ENCODE peak calls at places on chromosomes 1 and 21, in four cellular contexts. One of them, this sample, is unnamed.

GRCh38 chr1:211921579-211922095 is 91.1 kb upstream of the LPGAT1 start:
- DNase-seq in upper lobe of right lung: no peak
- DNase-seq in astrocyte: no peak
- DNase-seq in SJSA1: no peak
- DNase-seq in this sample: no peak

GRCh38 chr1:35315649-35316048 is 47.1 kb downstream of the ZMYM4 start:
- DNase-seq in upper lobe of right lung: no peak
- DNase-seq in astrocyte: no peak
- DNase-seq in SJSA1: no peak
- DNase-seq in this sample: no peak

GRCh38 chr1:162562452-162562828 is 918 bp downstream of the UAP1 start:
- DNase-seq in upper lobe of right lung: no peak
- DNase-seq in SJSA1: no peak
- DNase-seq in astrocyte: peak; percentile 62
- DNase-seq in this sample: no peak

GRCh38 chr1:212381509-212381908 is 33.2 kb downstream of the PACC1 start:
- DNase-seq in astrocyte: no peak
- DNase-seq in upper lobe of right lung: no peak
- DNase-seq in SJSA1: no peak
- DNase-seq in this sample: no peak

GRCh38 chr1:228986093-228986904 is 251.0 kb downstream of the RHOU start:
- DNase-seq in SJSA1: no peak
- DNase-seq in upper lobe of right lung: no peak
- DNase-seq in astrocyte: peak; percentile 19
- DNase-seq in this sample: no peak

GRCh38 chr1:21491483-21492170 is 17.6 kb upstream of the ALPL start:
- DNase-seq in SJSA1: peak; percentile 66
- DNase-seq in upper lobe of right lung: no peak
- DNase-seq in astrocyte: no peak
- DNase-seq in this sample: no peak

GRCh38 chr1:28078262-28078661 is 10.1 kb downstream of the EYA3 start:
- DNase-seq in SJSA1: no peak
- DNase-seq in astrocyte: no peak
- DNase-seq in upper lobe of right lung: no peak
- DNase-seq in this sample: no peak

GRCh38 chr21:36719614-36720013 is 20.7 kb downstream of the SIM2 start:
- DNase-seq in astrocyte: no peak
- DNase-seq in SJSA1: no peak
- DNase-seq in upper lobe of right lung: peak; percentile 35
- DNase-seq in this sample: no peak

GRCh38 chr1:215754112-215754511 is 187.0 kb downstream of the KCTD3 start:
- DNase-seq in astrocyte: no peak
- DNase-seq in upper lobe of right lung: no peak
- DNase-seq in SJSA1: no peak
- DNase-seq in this sample: no peak

GRCh38 chr21:17463441-17463840 is 49.4 kb upstream of the CXADR start:
- DNase-seq in SJSA1: no peak
- DNase-seq in astrocyte: peak; percentile 99
- DNase-seq in upper lobe of right lung: no peak
- DNase-seq in this sample: no peak

GRCh38 chr1:67646145-67647035 is 38.6 kb upstream of the GADD45A start:
- DNase-seq in astrocyte: peak; percentile 51
- DNase-seq in upper lobe of right lung: no peak
- DNase-seq in SJSA1: no peak
- DNase-seq in this sample: no peak

GRCh38 chr1:229408458-229409037 is 25.3 kb downstream of the ACTA1 start:
- DNase-seq in SJSA1: no peak
- DNase-seq in upper lobe of right lung: no peak
- DNase-seq in astrocyte: no peak
- DNase-seq in this sample: no peak

GRCh38 chr1:46493316-46494032 is 3.8 kb downstream of the DMBX1 start:
- DNase-seq in SJSA1: no peak
- DNase-seq in upper lobe of right lung: no peak
- DNase-seq in astrocyte: no peak
- DNase-seq in this sample: no peak

GRCh38 chr1:110211503-110212164 is 1.5 kb downstream of the KCNC4 start:
- DNase-seq in SJSA1: no peak
- DNase-seq in astrocyte: no peak
- DNase-seq in upper lobe of right lung: no peak
- DNase-seq in this sample: peak; percentile 58

GRCh38 chr21:28159396-28159795 is 833.3 kb downstream of the LTN1 start:
- DNase-seq in SJSA1: no peak
- DNase-seq in upper lobe of right lung: no peak
- DNase-seq in astrocyte: no peak
- DNase-seq in this sample: no peak

GRCh38 chr1:165414620-165415019 is 30.3 kb downstream of the RXRG start:
- DNase-seq in SJSA1: no peak
- DNase-seq in upper lobe of right lung: no peak
- DNase-seq in astrocyte: no peak
- DNase-seq in this sample: no peak

GRCh38 chr1:38608202-38608864 is 251.2 kb downstream of the RRAGC start:
- DNase-seq in SJSA1: peak; percentile 72
- DNase-seq in astrocyte: no peak
- DNase-seq in upper lobe of right lung: no peak
- DNase-seq in this sample: no peak

GRCh38 chr1:42168798-42169197 is 4.3 kb upstream of the GUCA2A start:
- DNase-seq in astrocyte: no peak
- DNase-seq in upper lobe of right lung: peak; percentile 38
- DNase-seq in SJSA1: no peak
- DNase-seq in this sample: no peak

GRCh38 chr21:31688603-31689368 is 29.3 kb downstream of the SOD1 start:
- DNase-seq in upper lobe of right lung: no peak
- DNase-seq in astrocyte: no peak
- DNase-seq in SJSA1: no peak
- DNase-seq in this sample: no peak

GRCh38 chr1:2801535-2802291 is at the start of gene TTC34:
- DNase-seq in upper lobe of right lung: peak; percentile 72
- DNase-seq in astrocyte: no peak
- DNase-seq in SJSA1: no peak
- DNase-seq in this sample: peak; percentile 69

DNA sequence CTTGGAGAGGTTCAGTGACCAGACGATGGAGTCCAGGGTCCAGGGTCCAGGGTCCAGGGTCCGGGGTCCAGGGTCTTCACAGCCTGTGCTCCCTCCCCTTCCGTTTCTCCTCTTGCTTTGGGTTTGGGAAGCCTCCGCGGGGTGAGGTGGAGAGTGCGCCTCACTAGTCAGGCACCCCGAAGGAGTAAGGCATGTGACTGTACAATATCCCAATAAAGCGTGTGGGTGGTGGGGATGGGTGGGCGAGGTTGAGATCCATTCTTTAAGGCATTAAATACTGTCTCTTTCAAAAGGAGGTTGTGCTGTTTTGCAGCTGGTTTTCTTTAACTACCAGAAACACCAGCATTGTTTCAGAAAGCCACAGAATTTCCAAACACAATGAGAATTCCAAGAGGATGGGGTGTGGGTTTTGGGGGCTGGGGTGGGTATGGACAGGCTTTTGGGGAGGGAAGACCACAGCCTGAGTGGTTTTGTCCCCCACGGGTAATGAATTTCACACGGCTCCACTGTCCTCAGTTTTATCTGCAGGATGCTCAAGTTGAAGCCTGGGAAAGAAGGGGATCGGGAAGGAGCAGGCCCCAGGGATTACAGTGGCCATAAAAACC is 65.7 kb downstream of the KIF26B start:
- DNase-seq in SJSA1: peak; percentile 64
- DNase-seq in astrocyte: no peak
- DNase-seq in upper lobe of right lung: no peak
- DNase-seq in this sample: no peak
- H3K27ac ChIP-seq in SJSA1: peak overlapping the region; percentile 82
- H3K27ac ChIP-seq in astrocyte: no peak overlapping the region
- H3K27ac ChIP-seq in upper lobe of right lung: no peak overlapping the region
- H3K27ac ChIP-seq in this sample: no peak overlapping the region

DNA sequence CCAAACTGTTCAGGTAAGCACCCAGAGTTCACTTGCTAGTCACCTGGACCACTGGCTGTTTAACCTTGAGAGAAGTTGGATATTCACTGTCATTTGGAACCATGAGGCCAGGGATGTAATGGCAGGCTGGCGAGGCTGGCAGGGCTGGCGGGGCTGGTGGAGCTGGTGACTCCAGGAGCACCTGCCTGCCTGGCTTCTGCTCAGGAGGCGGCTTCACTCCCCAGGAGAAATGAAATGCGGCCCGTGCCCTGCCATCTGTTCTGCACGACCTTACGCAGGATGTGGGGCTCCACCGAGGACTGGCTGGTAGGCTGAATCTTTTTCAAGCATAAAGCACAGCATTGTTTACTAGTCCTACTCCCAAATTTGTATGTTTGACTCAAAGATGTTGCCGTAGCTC is 22.7 kb upstream of the MX1 start:
- DNase-seq in astrocyte: no peak
- DNase-seq in upper lobe of right lung: no peak
- DNase-seq in SJSA1: no peak
- DNase-seq in this sample: no peak
- H3K4me3 ChIP-seq in astrocyte: no peak overlapping the region
- H3K4me3 ChIP-seq in upper lobe of right lung: no peak overlapping the region
- H3K4me3 ChIP-seq in SJSA1: no peak overlapping the region
- H3K4me3 ChIP-seq in this sample: no peak overlapping the region

DNA sequence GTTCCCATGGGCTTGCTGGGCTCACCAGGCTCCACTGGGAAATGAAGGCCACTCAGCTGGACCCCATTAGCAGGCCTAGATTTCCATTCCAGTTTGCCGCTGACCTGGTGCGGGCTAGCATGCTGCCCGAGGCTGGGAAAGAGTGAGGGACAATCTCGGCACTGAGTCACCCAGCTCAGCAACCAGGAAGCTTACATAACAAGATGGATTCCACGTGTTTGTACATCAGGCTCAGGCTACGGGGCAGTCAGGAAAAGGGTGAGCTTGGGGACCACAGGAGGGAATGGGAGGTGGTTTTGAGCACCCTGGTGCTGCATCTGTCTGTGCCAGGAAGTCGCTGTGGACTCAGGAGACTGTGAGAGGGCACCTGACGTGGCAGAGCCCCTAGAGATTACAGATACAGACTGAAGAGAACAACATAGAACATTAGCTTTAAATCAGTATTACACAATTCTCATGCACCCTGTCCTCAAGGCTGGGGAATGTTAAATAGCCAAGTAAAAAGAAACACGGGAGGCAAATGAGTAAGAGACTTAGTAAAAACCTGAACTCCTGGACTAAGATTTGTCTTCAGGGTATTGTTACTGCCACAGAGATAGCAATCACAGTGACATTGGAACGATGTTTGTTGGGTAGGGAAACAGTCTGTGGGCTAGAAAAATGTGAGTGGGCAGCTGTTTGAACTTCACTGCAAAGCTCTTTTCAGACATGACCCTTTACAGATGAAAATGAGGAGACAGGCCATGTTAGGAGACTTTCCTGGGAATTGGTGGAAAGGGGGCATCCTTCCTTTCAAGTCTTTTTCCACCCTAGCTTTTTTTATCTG is 51.1 kb downstream of the GLUL start:
- DNase-seq in astrocyte: peak; percentile 14
- DNase-seq in upper lobe of right lung: no peak
- DNase-seq in SJSA1: no peak
- DNase-seq in this sample: no peak
- H3K27ac ChIP-seq in astrocyte: no peak overlapping the region
- H3K27ac ChIP-seq in upper lobe of right lung: no peak overlapping the region
- H3K27ac ChIP-seq in SJSA1: no peak overlapping the region
- H3K27ac ChIP-seq in this sample: no peak overlapping the region

DNA sequence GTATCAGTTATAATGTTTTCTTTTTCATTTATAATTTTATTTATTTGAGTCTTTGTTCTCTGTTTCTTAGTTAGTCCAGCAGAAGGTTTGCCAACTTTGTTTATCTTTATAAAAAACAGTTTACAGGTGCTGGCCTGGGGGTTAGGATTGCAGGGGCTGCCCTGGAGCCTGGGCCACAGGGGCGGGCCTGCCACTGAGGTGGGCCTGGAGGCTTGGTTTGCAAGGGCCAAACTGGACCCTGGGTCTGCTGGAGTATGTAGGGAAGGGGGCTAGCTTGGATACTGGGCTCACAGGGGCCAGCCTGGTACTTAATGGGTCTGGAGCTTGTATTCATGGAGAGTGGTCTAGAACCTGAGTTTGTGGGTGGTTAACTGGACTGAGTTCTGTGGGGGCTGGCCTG is 789.9 kb upstream of the ADGRL4 start:
- DNase-seq in SJSA1: no peak
- DNase-seq in astrocyte: no peak
- DNase-seq in upper lobe of right lung: peak; percentile 21
- DNase-seq in this sample: no peak
- H3K4me3 ChIP-seq in SJSA1: no peak overlapping the region
- H3K4me3 ChIP-seq in astrocyte: no peak overlapping the region
- H3K4me3 ChIP-seq in upper lobe of right lung: no peak overlapping the region
- H3K4me3 ChIP-seq in this sample: no peak overlapping the region

This sample was measured in lower lobe of right lung.